ENCODE peak calls at places on chromosomes 12 and 14, in nine cellular contexts. Q is right atrium auricular region, E is WTC11, D is BJ, P is fibroblast of the aortic adventitia, G is AG09309, S is ascending aorta, N is foreskin fibroblast, U is brain microvascular endothelial cell. X is an unnamed sample.

GRCh38 chr12:111431772-111432171 is 26.0 kb downstream of the SH2B3 start:
- DNase-seq in Q (no peak), N (no peak), S (no peak), P (peak; percentile 25), E (no peak), U (no peak), G (no peak), D (no peak), X (no peak)

GRCh38 chr12:83821967-83822366 is 1090.6 kb downstream of the SLC6A15 start:
- DNase-seq in E (no peak), P (peak; percentile 11), Q (no peak), U (no peak), G (no peak), N (no peak), S (no peak), D (no peak), X (no peak)

GRCh38 chr12:103882861-103883596 is 42.0 kb upstream of the NT5DC3 start:
- DNase-seq in E (no peak), S (no peak), D (no peak), Q (no peak), G (no peak), N (no peak), U (no peak), P (no peak), X (no peak)

GRCh38 chr14:32697704-32698103 is 241.0 kb upstream of the NPAS3 start:
- DNase-seq in D (no peak), S (no peak), P (peak; percentile 55), N (peak; percentile 81), U (peak; percentile 36), Q (no peak), G (no peak), E (no peak), X (no peak)

GRCh38 chr12:85963322-85963721 is 89.2 kb downstream of the NTS start:
- DNase-seq in G (no peak), P (peak; percentile 8), Q (no peak), D (no peak), U (no peak), E (no peak), S (no peak), N (no peak), X (no peak)

GRCh38 chr14:100321473-100322137 is 1.5 kb upstream of the SLC25A47 start:
- DNase-seq in Q (no peak), E (no peak), N (no peak), G (no peak), U (no peak), D (no peak), S (no peak), P (no peak), X (no peak)

GRCh38 chr14:20790439-20791116 is 9.5 kb downstream of the RNASE6 start:
- DNase-seq in N (no peak), G (no peak), U (no peak), Q (no peak), S (no peak), D (no peak), E (no peak), P (no peak), X (no peak)

GRCh38 chr12:58081488-58081887 is 140.1 kb downstream of the ATP23 start:
- DNase-seq in P (no peak), E (no peak), Q (no peak), S (no peak), U (no peak), G (no peak), D (no peak), N (no peak), X (no peak)

GRCh38 chr12:67452119-67452805 is 183.1 kb downstream of the CAND1 start:
- DNase-seq in E (no peak), Q (no peak), S (no peak), D (no peak), U (no peak), N (no peak), P (no peak), G (no peak), X (no peak)

GRCh38 chr12:2959194-2959507 is at the start of gene TEAD4:
- DNase-seq in U (peak; percentile 54), P (peak; percentile 74), N (peak; percentile 91), G (no peak), E (peak; percentile 91), D (no peak), Q (no peak), S (no peak), X (no peak)

GRCh38 chr14:32167907-32168306 is 33.9 kb upstream of the RNU6-7 start:
- DNase-seq in G (no peak), D (no peak), E (no peak), U (no peak), N (no peak), Q (no peak), S (no peak), P (no peak), X (no peak)

GRCh38 chr12:53324113-53324778 is 2.8 kb upstream of the AAAS start:
- DNase-seq in N (peak; percentile 49), P (no peak), E (no peak), G (no peak), D (no peak), S (no peak), U (no peak), Q (no peak), X (peak; percentile 72)

GRCh38 chr12:105960319-105961076 is 178.3 kb downstream of the NUAK1 start:
- DNase-seq in P (no peak), U (no peak), N (no peak), S (no peak), Q (no peak), D (no peak), E (no peak), G (no peak), X (peak; percentile 12)

GRCh38 chr12:30794591-30795409 is 40.0 kb upstream of the CAPRIN2 start:
- DNase-seq in Q (peak; percentile 74), D (peak; percentile 21), S (no peak), N (peak; percentile 73), G (peak; percentile 71), P (peak; percentile 95), U (peak; percentile 95), E (peak; percentile 42), X (no peak)

GRCh38 chr14:55915464-55915863 is 202.7 kb upstream of the PELI2 start:
- DNase-seq in S (no peak), P (no peak), Q (no peak), G (no peak), E (no peak), N (no peak), U (peak; percentile 40), D (no peak), X (no peak)

DNA sequence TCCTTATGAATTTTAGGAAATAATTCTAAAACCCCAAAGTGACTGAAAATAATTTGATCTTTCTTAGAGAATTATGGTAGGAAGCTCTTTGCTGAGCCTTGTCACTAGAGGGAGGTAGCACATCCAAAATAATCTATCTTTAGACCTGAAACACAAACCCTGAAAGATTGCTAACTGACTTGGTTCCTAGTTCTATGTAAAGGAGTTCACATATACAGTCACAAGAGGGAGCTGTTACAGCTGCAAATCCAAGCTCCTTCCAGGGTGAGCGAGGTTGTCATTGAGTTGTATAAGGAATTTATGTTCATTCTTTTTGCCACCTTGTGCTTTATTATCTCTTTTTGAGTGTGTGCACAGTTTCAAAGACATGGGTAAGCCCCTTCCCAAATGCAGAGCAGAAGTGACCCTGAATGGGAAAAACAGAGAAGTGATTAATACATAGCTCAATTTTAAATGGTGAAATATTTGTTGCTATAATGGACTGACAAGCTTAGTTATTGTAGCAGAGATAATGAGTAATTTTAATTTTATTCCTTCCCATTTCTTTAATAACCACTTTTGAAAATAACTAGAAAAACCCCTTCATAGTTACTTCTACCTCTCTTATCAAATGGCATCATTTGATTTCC is 387.9 kb downstream of the DAD1 start:
- DNase-seq in U (peak; percentile 61), S (no peak), D (no peak), E (peak; percentile 10), G (peak; percentile 10), N (peak; percentile 2), Q (no peak), P (peak; percentile 27), X (no peak)
- TF ChIP-seq CTCF in U (peak; percentile 89), S (peak; percentile 47), D (peak; percentile 71), E (peak; percentile 60), G (peak; percentile 70), N (peak; percentile 72), Q (peak; percentile 27), P (peak; percentile 59), X (peak; percentile 32)

GRCh38 chr14:51547701-51548100 is 104.0 kb upstream of the FRMD6 start:
- DNase-seq in S (no peak), N (no peak), G (no peak), U (no peak), P (no peak), Q (no peak), E (no peak), D (no peak), X (no peak)
- TF ChIP-seq CTCF in S (no peak), N (no peak), G (no peak), U (no peak), P (no peak), Q (no peak), E (no peak), D (no peak), X (no peak)

DNA sequence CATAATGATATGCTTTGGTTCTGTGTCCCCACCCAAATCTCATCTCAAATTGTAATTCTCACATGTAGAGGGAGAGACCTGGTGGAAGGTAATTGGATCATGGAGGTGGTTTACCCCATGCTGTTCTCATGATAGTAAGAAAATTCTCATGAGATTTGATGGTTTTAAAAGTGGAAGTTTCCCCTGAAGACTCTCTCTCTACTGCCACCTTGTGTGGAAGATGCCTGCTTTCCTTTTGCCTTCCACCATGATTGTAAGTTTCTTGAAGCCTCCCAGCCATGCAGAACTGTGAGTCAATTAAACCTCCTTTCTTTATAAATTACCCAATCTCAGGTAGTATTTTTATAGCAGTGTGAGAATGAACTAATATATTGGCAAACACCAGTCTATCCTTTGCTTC is 260.4 kb upstream of the PPFIA2 start:
- DNase-seq in D (no peak), G (no peak), S (no peak), P (peak; percentile 24), U (no peak), N (no peak), Q (no peak), E (no peak), X (no peak)
- TF ChIP-seq CTCF in D (no peak), G (no peak), S (no peak), P (peak; percentile 49), U (peak; percentile 12), N (no peak), Q (no peak), E (peak; percentile 30), X (no peak)

GRCh38 chr12:126704609-126705008 is 1562.4 kb upstream of the TMEM132C start:
- DNase-seq in N (no peak), Q (no peak), G (no peak), U (no peak), E (no peak), D (no peak), S (no peak), P (no peak), X (no peak)

DNA sequence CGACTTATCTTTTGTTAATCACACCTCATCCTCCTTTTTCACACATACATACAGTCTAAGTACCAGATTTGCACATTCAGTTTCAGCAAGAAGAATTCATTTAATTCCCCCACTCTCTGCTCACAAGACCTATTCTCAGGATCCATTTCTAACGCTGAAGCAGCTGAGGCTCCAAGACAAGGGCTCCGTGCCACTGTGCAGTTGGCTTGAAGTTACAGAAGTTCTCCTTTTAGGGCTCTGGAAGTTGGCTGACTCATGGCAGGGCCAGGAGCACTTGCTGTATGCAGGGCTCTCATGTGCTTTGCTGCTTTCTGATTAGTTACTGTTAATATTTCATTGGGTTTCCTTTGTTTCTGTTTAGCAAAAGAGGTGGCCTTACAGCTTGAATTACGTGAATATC is 1566.9 kb upstream of the TMEM132C start:
- DNase-seq in S (no peak), E (no peak), D (no peak), P (no peak), Q (no peak), U (no peak), N (no peak), G (no peak), X (no peak)
- TF ChIP-seq CTCF in S (no peak), E (no peak), D (no peak), P (no peak), Q (no peak), U (no peak), N (no peak), G (no peak), X (no peak)

GRCh38 chr12:69838086-69838440 is 13.0 kb downstream of the MYRFL start:
- DNase-seq in P (no peak), Q (no peak), N (no peak), G (no peak), E (no peak), D (no peak), U (no peak), S (no peak), X (no peak)
- TF ChIP-seq CTCF in P (no peak), Q (no peak), N (no peak), G (no peak), E (no peak), D (no peak), U (no peak), S (no peak), X (no peak)